ENCODE peak calls at places on chromosomes 16 and 17, in nine cellular contexts. One of them, this sample, is unnamed.

GRCh38 chr17:83161298-83162034 is 82.1 kb downstream of the METRNL start:
- DNase-seq in suprapubic skin: peak
- DNase-seq in A549: no peak
- DNase-seq in body of pancreas: peak
- DNase-seq in IMR-90: peak
- DNase-seq in ovary: no peak
- DNase-seq in endothelial cell of umbilical vein: no peak
- DNase-seq in H1: no peak
- DNase-seq in heart left ventricle: no peak
- DNase-seq in this sample: peak

GRCh38 chr17:67421869-67422273 is 44.8 kb downstream of the PITPNC1 start:
- DNase-seq in suprapubic skin: no peak
- DNase-seq in A549: peak
- DNase-seq in body of pancreas: peak
- DNase-seq in IMR-90: peak
- DNase-seq in ovary: no peak
- DNase-seq in endothelial cell of umbilical vein: peak
- DNase-seq in H1: no peak
- DNase-seq in heart left ventricle: no peak
- DNase-seq in this sample: no peak

GRCh38 chr17:76275382-76276068 is 10.4 kb downstream of the UBALD2 start:
- DNase-seq in suprapubic skin: no peak
- DNase-seq in A549: no peak
- DNase-seq in body of pancreas: no peak
- DNase-seq in IMR-90: no peak
- DNase-seq in ovary: no peak
- DNase-seq in endothelial cell of umbilical vein: no peak
- DNase-seq in H1: no peak
- DNase-seq in heart left ventricle: no peak
- DNase-seq in this sample: no peak

GRCh38 chr16:31519746-31520145 is 8.0 kb upstream of the AHSP start:
- DNase-seq in suprapubic skin: no peak
- DNase-seq in A549: no peak
- DNase-seq in body of pancreas: no peak
- DNase-seq in IMR-90: no peak
- DNase-seq in ovary: no peak
- DNase-seq in endothelial cell of umbilical vein: no peak
- DNase-seq in H1: no peak
- DNase-seq in heart left ventricle: no peak
- DNase-seq in this sample: no peak

GRCh38 chr16:46974352-46974751 is 878 bp upstream of the DNAJA2 start:
- DNase-seq in suprapubic skin: no peak
- DNase-seq in A549: peak
- DNase-seq in body of pancreas: no peak
- DNase-seq in IMR-90: no peak
- DNase-seq in ovary: no peak
- DNase-seq in endothelial cell of umbilical vein: no peak
- DNase-seq in H1: no peak
- DNase-seq in heart left ventricle: no peak
- DNase-seq in this sample: no peak

GRCh38 chr16:442976-443375 is 17.5 kb downstream of the RAB11FIP3 start:
- DNase-seq in suprapubic skin: no peak
- DNase-seq in A549: no peak
- DNase-seq in body of pancreas: no peak
- DNase-seq in IMR-90: no peak
- DNase-seq in ovary: no peak
- DNase-seq in endothelial cell of umbilical vein: no peak
- DNase-seq in H1: no peak
- DNase-seq in heart left ventricle: no peak
- DNase-seq in this sample: no peak

GRCh38 chr16:84450176-84450865 is 54.1 kb downstream of the MEAK7 start:
- DNase-seq in suprapubic skin: no peak
- DNase-seq in A549: no peak
- DNase-seq in body of pancreas: no peak
- DNase-seq in IMR-90: no peak
- DNase-seq in ovary: no peak
- DNase-seq in endothelial cell of umbilical vein: no peak
- DNase-seq in H1: no peak
- DNase-seq in heart left ventricle: no peak
- DNase-seq in this sample: no peak

GRCh38 chr17:62098623-62099231 is 33.6 kb upstream of the MED13 start:
- DNase-seq in suprapubic skin: no peak
- DNase-seq in A549: no peak
- DNase-seq in body of pancreas: no peak
- DNase-seq in IMR-90: no peak
- DNase-seq in ovary: no peak
- DNase-seq in endothelial cell of umbilical vein: no peak
- DNase-seq in H1: no peak
- DNase-seq in heart left ventricle: no peak
- DNase-seq in this sample: no peak

GRCh38 chr16:88705746-88706287 is 391 bp downstream of the RNF166 start:
- DNase-seq in suprapubic skin: no peak
- DNase-seq in A549: no peak
- DNase-seq in body of pancreas: peak
- DNase-seq in IMR-90: no peak
- DNase-seq in ovary: no peak
- DNase-seq in endothelial cell of umbilical vein: peak
- DNase-seq in H1: no peak
- DNase-seq in heart left ventricle: no peak
- DNase-seq in this sample: no peak

GRCh38 chr16:88701541-88702363 is 4.5 kb downstream of the RNF166 start:
- DNase-seq in suprapubic skin: no peak
- DNase-seq in A549: no peak
- DNase-seq in body of pancreas: no peak
- DNase-seq in IMR-90: no peak
- DNase-seq in ovary: no peak
- DNase-seq in endothelial cell of umbilical vein: no peak
- DNase-seq in H1: no peak
- DNase-seq in heart left ventricle: no peak
- DNase-seq in this sample: no peak

GRCh38 chr16:88705076-88705684 is 1.0 kb downstream of the RNF166 start:
- DNase-seq in suprapubic skin: no peak
- DNase-seq in A549: no peak
- DNase-seq in body of pancreas: no peak
- DNase-seq in IMR-90: peak
- DNase-seq in ovary: no peak
- DNase-seq in endothelial cell of umbilical vein: peak
- DNase-seq in H1: no peak
- DNase-seq in heart left ventricle: peak
- DNase-seq in this sample: no peak

GRCh38 chr16:88702364-88703210 is 3.6 kb downstream of the RNF166 start:
- DNase-seq in suprapubic skin: no peak
- DNase-seq in A549: no peak
- DNase-seq in body of pancreas: no peak
- DNase-seq in IMR-90: no peak
- DNase-seq in ovary: no peak
- DNase-seq in endothelial cell of umbilical vein: no peak
- DNase-seq in H1: no peak
- DNase-seq in heart left ventricle: no peak
- DNase-seq in this sample: no peak

DNA sequence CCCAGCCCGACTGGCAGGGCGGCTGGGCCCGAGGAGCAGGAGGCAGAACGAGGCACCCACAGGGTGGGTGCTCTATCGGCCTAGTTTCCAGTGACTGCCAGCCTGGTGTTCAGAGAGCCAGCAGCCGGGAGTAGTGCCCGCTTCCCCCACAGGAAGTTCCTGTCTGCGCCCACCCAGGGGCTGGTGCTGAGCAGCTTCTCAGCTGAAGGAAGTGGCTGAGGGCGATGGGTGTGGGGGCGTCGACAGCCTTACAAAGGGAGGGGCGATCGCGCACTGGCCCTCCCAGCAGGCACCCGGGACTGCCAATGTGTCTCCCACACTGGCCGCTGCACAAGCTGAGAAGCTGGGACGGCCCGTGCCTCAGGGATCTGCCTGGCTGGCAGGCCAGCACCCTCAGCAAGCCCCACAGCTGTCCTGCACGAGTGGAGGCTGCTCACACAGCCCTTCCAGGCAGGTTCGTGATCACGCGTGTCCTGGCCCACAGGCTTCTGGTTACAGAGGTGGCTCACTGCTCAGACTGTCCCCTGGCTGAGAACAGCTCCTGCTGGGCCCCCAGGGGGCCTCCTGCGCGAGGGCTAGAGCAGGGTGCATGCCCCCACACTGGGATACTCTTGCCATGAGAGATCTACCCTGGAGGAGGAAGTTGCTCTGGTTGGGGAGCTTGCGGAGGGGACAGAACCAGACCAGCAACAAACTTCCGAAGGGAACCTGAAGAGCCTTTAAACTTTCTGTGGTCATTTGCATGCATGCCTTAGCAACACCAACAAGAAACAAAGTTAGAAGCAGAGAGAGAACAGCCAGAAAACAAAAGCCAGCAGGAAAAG is 2.5 kb downstream of the RNF166 start:
- DNase-seq in suprapubic skin: no peak
- DNase-seq in A549: no peak
- DNase-seq in body of pancreas: no peak
- DNase-seq in IMR-90: no peak
- DNase-seq in ovary: no peak
- DNase-seq in endothelial cell of umbilical vein: peak
- DNase-seq in H1: no peak
- DNase-seq in heart left ventricle: peak
- DNase-seq in this sample: no peak
- TF ChIP-seq POLR2A in suprapubic skin: no peak
- TF ChIP-seq POLR2A in A549: no peak
- TF ChIP-seq POLR2A in body of pancreas: peak
- TF ChIP-seq POLR2A in IMR-90: no peak
- TF ChIP-seq POLR2A in ovary: no peak
- TF ChIP-seq POLR2A in endothelial cell of umbilical vein: peak
- TF ChIP-seq POLR2A in H1: no peak
- TF ChIP-seq POLR2A in heart left ventricle: no peak
- TF ChIP-seq POLR2A in this sample: no peak

DNA sequence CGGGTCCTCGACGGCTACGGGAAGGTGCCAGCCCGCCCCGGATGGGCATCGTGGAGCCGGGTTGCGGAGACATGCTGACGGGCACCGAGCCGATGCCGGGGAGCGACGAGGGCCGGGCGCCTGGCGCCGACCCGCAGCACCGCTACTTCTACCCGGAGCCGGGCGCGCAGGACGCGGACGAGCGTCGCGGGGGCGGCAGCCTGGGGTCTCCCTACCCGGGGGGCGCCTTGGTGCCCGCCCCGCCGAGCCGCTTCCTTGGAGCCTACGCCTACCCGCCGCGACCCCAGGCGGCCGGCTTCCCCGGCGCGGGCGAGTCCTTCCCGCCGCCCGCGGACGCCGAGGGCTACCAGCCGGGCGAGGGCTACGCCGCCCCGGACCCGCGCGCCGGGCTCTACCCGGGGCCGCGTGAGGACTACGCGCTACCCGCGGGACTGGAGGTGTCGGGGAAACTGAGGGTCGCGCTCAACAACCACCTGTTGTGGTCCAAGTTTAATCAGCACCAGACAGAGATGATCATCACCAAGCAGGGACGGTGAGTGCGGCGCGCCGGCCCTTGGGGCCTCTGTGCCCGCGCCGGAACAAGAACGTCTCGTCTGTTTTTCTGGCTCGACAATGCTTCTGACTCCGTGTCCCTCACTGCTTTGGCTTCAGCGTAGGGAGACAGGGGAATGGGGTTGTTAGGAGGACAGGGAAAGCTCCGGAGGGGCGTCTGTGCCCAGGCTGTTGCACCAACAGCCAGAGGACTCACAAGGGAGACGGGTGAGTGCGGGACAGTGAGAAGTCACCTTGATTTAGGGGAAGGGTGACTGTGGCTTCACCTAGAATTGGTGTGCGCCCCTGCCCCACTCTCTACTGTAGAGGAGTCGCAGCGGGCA is 615 bp downstream of the TBX21 start:
- DNase-seq in suprapubic skin: peak
- DNase-seq in A549: no peak
- DNase-seq in body of pancreas: no peak
- DNase-seq in IMR-90: no peak
- DNase-seq in ovary: peak
- DNase-seq in endothelial cell of umbilical vein: no peak
- DNase-seq in H1: no peak
- DNase-seq in heart left ventricle: no peak
- DNase-seq in this sample: no peak
- TF ChIP-seq POLR2A in suprapubic skin: no peak
- TF ChIP-seq POLR2A in A549: no peak
- TF ChIP-seq POLR2A in body of pancreas: no peak
- TF ChIP-seq POLR2A in IMR-90: no peak
- TF ChIP-seq POLR2A in ovary: no peak
- TF ChIP-seq POLR2A in endothelial cell of umbilical vein: no peak
- TF ChIP-seq POLR2A in H1: no peak
- TF ChIP-seq POLR2A in heart left ventricle: no peak
- TF ChIP-seq POLR2A in this sample: no peak

GRCh38 chr16:74982303-74982702 is 2.6 kb downstream of the WDR59 start:
- DNase-seq in suprapubic skin: no peak
- DNase-seq in A549: no peak
- DNase-seq in body of pancreas: no peak
- DNase-seq in IMR-90: no peak
- DNase-seq in ovary: no peak
- DNase-seq in endothelial cell of umbilical vein: no peak
- DNase-seq in H1: no peak
- DNase-seq in heart left ventricle: no peak
- DNase-seq in this sample: no peak

GRCh38 chr16:74984194-74984669 is 691 bp downstream of the WDR59 start:
- DNase-seq in suprapubic skin: no peak
- DNase-seq in A549: peak
- DNase-seq in body of pancreas: no peak
- DNase-seq in IMR-90: peak
- DNase-seq in ovary: no peak
- DNase-seq in endothelial cell of umbilical vein: peak
- DNase-seq in H1: no peak
- DNase-seq in heart left ventricle: no peak
- DNase-seq in this sample: no peak

GRCh38 chr16:74987027-74987681 is 2.2 kb upstream of the WDR59 start:
- DNase-seq in suprapubic skin: no peak
- DNase-seq in A549: no peak
- DNase-seq in body of pancreas: no peak
- DNase-seq in IMR-90: no peak
- DNase-seq in ovary: no peak
- DNase-seq in endothelial cell of umbilical vein: no peak
- DNase-seq in H1: no peak
- DNase-seq in heart left ventricle: no peak
- DNase-seq in this sample: no peak

GRCh38 chr16:74990832-74991231 is 5.9 kb upstream of the WDR59 start:
- DNase-seq in suprapubic skin: no peak
- DNase-seq in A549: no peak
- DNase-seq in body of pancreas: no peak
- DNase-seq in IMR-90: no peak
- DNase-seq in ovary: no peak
- DNase-seq in endothelial cell of umbilical vein: no peak
- DNase-seq in H1: no peak
- DNase-seq in heart left ventricle: no peak
- DNase-seq in this sample: no peak

GRCh38 chr16:74984670-74985411 is at the start of gene WDR59:
- DNase-seq in suprapubic skin: peak
- DNase-seq in A549: peak
- DNase-seq in body of pancreas: peak
- DNase-seq in IMR-90: peak
- DNase-seq in ovary: peak
- DNase-seq in endothelial cell of umbilical vein: peak
- DNase-seq in H1: peak
- DNase-seq in heart left ventricle: peak
- DNase-seq in this sample: peak
- TF ChIP-seq POLR2A in suprapubic skin: peak
- TF ChIP-seq POLR2A in A549: peak
- TF ChIP-seq POLR2A in body of pancreas: peak
- TF ChIP-seq POLR2A in IMR-90: peak
- TF ChIP-seq POLR2A in ovary: peak
- TF ChIP-seq POLR2A in endothelial cell of umbilical vein: peak
- TF ChIP-seq POLR2A in H1: peak
- TF ChIP-seq POLR2A in heart left ventricle: no peak
- TF ChIP-seq POLR2A in this sample: no peak

GRCh38 chr17:10357768-10358167 is 15.0 kb downstream of the MYH13 start:
- DNase-seq in suprapubic skin: no peak
- DNase-seq in A549: peak
- DNase-seq in body of pancreas: peak
- DNase-seq in IMR-90: no peak
- DNase-seq in ovary: no peak
- DNase-seq in endothelial cell of umbilical vein: no peak
- DNase-seq in H1: peak
- DNase-seq in heart left ventricle: no peak
- DNase-seq in this sample: no peak

GRCh38 chr17:10360578-10360977 is 12.2 kb downstream of the MYH13 start:
- DNase-seq in suprapubic skin: no peak
- DNase-seq in A549: no peak
- DNase-seq in body of pancreas: no peak
- DNase-seq in IMR-90: peak
- DNase-seq in ovary: no peak
- DNase-seq in endothelial cell of umbilical vein: no peak
- DNase-seq in H1: no peak
- DNase-seq in heart left ventricle: no peak
- DNase-seq in this sample: no peak
- TF ChIP-seq POLR2A in suprapubic skin: no peak
- TF ChIP-seq POLR2A in A549: no peak
- TF ChIP-seq POLR2A in body of pancreas: no peak
- TF ChIP-seq POLR2A in IMR-90: no peak
- TF ChIP-seq POLR2A in ovary: no peak
- TF ChIP-seq POLR2A in endothelial cell of umbilical vein: no peak
- TF ChIP-seq POLR2A in H1: no peak
- TF ChIP-seq POLR2A in heart left ventricle: no peak
- TF ChIP-seq POLR2A in this sample: no peak

This sample was measured in vagina.